ENCODE peak calls at places on chromosomes 11 and 22, in five cellular contexts. H is body of pancreas; M is spleen; L is ovary; C is effector memory CD4-positive, alpha-beta T cell. J is an unnamed sample.

GRCh38 chr11:85941380-85941973 is 86.3 kb downstream of the CCDC83 start:
- DNase-seq in L (peak; percentile 48), C (no peak), M (no peak), H (peak; percentile 53), J (peak; percentile 65)

GRCh38 chr11:68889948-68890446 is 13.6 kb downstream of the MRPL21 start:
- DNase-seq in H (no peak), L (peak; percentile 31), M (peak; percentile 56), C (no peak), J (peak; percentile 92)

GRCh38 chr22:33891992-33892391 is 28.3 kb downstream of the LARGE1 start:
- DNase-seq in M (no peak), H (no peak), C (no peak), L (no peak), J (no peak)

GRCh38 chr11:12693075-12693473 is 18.9 kb downstream of the TEAD1 start:
- DNase-seq in L (peak; percentile 40), H (no peak), C (no peak), M (no peak), J (no peak)

GRCh38 chr22:39900306-39901227 is at the start of gene GRAP2:
- DNase-seq in L (no peak), H (no peak), C (peak; percentile 63), M (no peak), J (no peak)

GRCh38 chr11:60868682-60869450 is 1.5 kb downstream of the ZP1 start:
- DNase-seq in M (peak; percentile 63), L (no peak), C (no peak), H (no peak), J (no peak)

GRCh38 chr11:36034572-36035331 is 90.9 kb downstream of the LDLRAD3 start:
- DNase-seq in H (no peak), L (no peak), M (no peak), C (no peak), J (no peak)

GRCh38 chr22:36303874-36304273 is 50.9 kb downstream of the APOL1 start:
- DNase-seq in M (no peak), H (no peak), L (no peak), C (no peak), J (no peak)

GRCh38 chr11:73622920-73623593 is 23.3 kb upstream of the PLEKHB1 start:
- DNase-seq in C (no peak), M (no peak), H (no peak), L (no peak), J (no peak)

GRCh38 chr11:9276571-9276970 is 11.4 kb upstream of the DENND5A start:
- DNase-seq in L (no peak), C (no peak), M (no peak), H (no peak), J (no peak)

GRCh38 chr11:70603756-70604211 is 205.5 kb downstream of the CTTN start:
- DNase-seq in H (no peak), C (no peak), M (no peak), L (peak; percentile 14), J (no peak)

GRCh38 chr11:36454991-36455611 is 55.0 kb downstream of the TRAF6 start:
- DNase-seq in H (no peak), M (no peak), L (peak; percentile 46), C (no peak), J (peak; percentile 73)

GRCh38 chr22:42742940-42743339 is 22.3 kb upstream of the A4GALT start:
- DNase-seq in M (no peak), H (no peak), C (no peak), L (no peak), J (peak; percentile 97)

GRCh38 chr11:93005239-93005638 is 35.8 kb downstream of the MTNR1B start:
- DNase-seq in L (no peak), C (no peak), M (no peak), H (no peak), J (no peak)

GRCh38 chr22:26949193-26949592 is 291.8 kb downstream of the MIAT start:
- DNase-seq in H (peak; percentile 14), C (no peak), L (peak; percentile 20), M (no peak), J (peak; percentile 18)

GRCh38 chr11:113778111-113778910 is 1.3 kb upstream of the CLDN25 start:
- DNase-seq in C (no peak), L (no peak), H (peak; percentile 51), M (no peak), J (no peak)

GRCh38 chr11:86773009-86773408 is 27.3 kb upstream of the PRSS23 start:
- DNase-seq in C (no peak), H (no peak), M (no peak), L (no peak), J (no peak)

GRCh38 chr11:125370561-125371389 is 125.3 kb downstream of the FEZ1 start:
- DNase-seq in L (no peak), H (no peak), M (peak; percentile 56), C (no peak), J (peak; percentile 60)

GRCh38 chr11:96123301-96123700 is 199.4 kb upstream of the MTMR2 start:
- DNase-seq in H (no peak), C (no peak), L (no peak), M (no peak), J (no peak)

GRCh38 chr22:49392841-49393510 is 434.7 kb downstream of the BRD1 start:
- DNase-seq in M (no peak), L (no peak), H (no peak), C (no peak), J (no peak)

GRCh38 chr11:122234257-122234656 is 118.2 kb upstream of the BLID start:
- DNase-seq in M (no peak), C (no peak), H (no peak), L (no peak), J (no peak)

GRCh38 chr22:46508391-46508999 is 28.9 kb downstream of the CELSR1 start:
- DNase-seq in L (no peak), H (no peak), C (no peak), M (no peak), J (no peak)

GRCh38 chr11:72224587-72225410 is at the start of gene INPPL1:
- DNase-seq in C (peak; percentile 24), H (peak; percentile 65), L (peak; percentile 62), M (peak; percentile 92), J (peak; percentile 90)

GRCh38 chr22:28838971-28839370 is 38.6 kb upstream of the XBP1 start:
- DNase-seq in H (no peak), L (no peak), M (peak; percentile 6), C (no peak), J (no peak)

GRCh38 chr11:8258289-8258688 is 5.4 kb downstream of the LMO1 start:
- DNase-seq in C (no peak), L (no peak), M (peak; percentile 58), H (peak; percentile 6), J (no peak)

GRCh38 chr11:129930306-129930705 is 34.9 kb upstream of the NFRKB start:
- DNase-seq in L (no peak), H (no peak), C (no peak), M (no peak), J (no peak)

GRCh38 chr11:73647459-73648100 is 1.2 kb downstream of the PLEKHB1 start:
- DNase-seq in C (peak; percentile 86), L (peak; percentile 76), H (peak; percentile 92), M (peak; percentile 96), J (peak; percentile 98)

GRCh38 chr11:115741376-115741775 is 237.2 kb upstream of the CADM1 start:
- DNase-seq in L (no peak), C (no peak), H (no peak), M (no peak), J (no peak)

GRCh38 chr22:45427114-45427513 is 13.6 kb downstream of the RIBC2 start:
- DNase-seq in C (no peak), H (no peak), L (no peak), M (no peak), J (no peak)

GRCh38 chr22:45262931-45263789 is 21.6 kb upstream of the UPK3A start:
- DNase-seq in L (no peak), H (no peak), C (no peak), M (peak; percentile 90), J (no peak)

GRCh38 chr11:45287316-45287903 is 1.3 kb upstream of the SYT13 start:
- DNase-seq in L (no peak), C (no peak), M (no peak), H (no peak), J (no peak)

GRCh38 chr11:45288395-45288794 is 2.3 kb upstream of the SYT13 start:
- DNase-seq in L (no peak), M (no peak), C (no peak), H (no peak), J (no peak)

GRCh38 chr11:45294499-45294898 is 8.4 kb upstream of the SYT13 start:
- DNase-seq in M (no peak), L (no peak), C (no peak), H (no peak), J (no peak)

GRCh38 chr11:45289369-45289768 is 3.2 kb upstream of the SYT13 start:
- DNase-seq in C (no peak), L (no peak), H (no peak), M (no peak), J (no peak)

DNA sequence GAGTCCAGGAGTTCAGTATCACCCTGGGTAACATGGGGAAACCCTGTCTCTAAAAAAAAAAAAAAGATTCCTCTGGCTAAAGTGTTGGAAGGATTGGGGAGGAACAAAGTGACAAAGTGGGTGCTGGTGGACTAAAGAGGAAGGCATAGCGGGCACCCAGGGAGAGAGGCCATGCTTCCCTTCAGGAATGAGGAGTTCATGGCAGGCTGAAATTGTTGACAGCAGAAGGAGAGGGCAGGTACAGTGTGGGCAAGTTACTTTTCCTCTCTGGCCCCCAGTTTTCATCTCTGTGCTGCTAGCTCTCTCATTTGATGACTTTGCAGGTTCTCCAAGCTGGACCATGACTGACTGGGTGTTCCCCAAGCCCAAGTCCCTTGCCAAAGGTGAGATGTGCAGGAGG is 4.4 kb upstream of the SYT13 start:
- DNase-seq in C (no peak), H (no peak), M (no peak), L (no peak), J (no peak)
- H3K27me3 ChIP-seq in C (peaks cover 18% of the 10 kb centered on the region), H (no peaks in the 10 kb centered on the region), M (peaks cover 21% of the 10 kb centered on the region), L (no peaks in the 10 kb centered on the region), J (peaks cover 15% of the 10 kb centered on the region)

GRCh38 chr11:31816467-31817053 is 5.4 kb upstream of the PAX6 start:
- DNase-seq in C (no peak), L (no peak), H (no peak), M (no peak), J (peak; percentile 77)
- H3K27me3 ChIP-seq in C (peaks cover 96% of the 10 kb centered on the region), L (peaks cover 14% of the 10 kb centered on the region), H (no peaks in the 10 kb centered on the region), M (peaks cover 97% of the 10 kb centered on the region), J (peaks cover 99% of the 10 kb centered on the region)

GRCh38 chr11:102643941-102644340 is 18.8 kb upstream of the MMP20 start:
- DNase-seq in C (no peak), H (no peak), L (no peak), M (no peak), J (no peak)
- H3K27me3 ChIP-seq in C (no peaks in the 10 kb centered on the region), H (no peaks in the 10 kb centered on the region), L (no peaks in the 10 kb centered on the region), M (no peaks in the 10 kb centered on the region), J (no peaks in the 10 kb centered on the region)

DNA sequence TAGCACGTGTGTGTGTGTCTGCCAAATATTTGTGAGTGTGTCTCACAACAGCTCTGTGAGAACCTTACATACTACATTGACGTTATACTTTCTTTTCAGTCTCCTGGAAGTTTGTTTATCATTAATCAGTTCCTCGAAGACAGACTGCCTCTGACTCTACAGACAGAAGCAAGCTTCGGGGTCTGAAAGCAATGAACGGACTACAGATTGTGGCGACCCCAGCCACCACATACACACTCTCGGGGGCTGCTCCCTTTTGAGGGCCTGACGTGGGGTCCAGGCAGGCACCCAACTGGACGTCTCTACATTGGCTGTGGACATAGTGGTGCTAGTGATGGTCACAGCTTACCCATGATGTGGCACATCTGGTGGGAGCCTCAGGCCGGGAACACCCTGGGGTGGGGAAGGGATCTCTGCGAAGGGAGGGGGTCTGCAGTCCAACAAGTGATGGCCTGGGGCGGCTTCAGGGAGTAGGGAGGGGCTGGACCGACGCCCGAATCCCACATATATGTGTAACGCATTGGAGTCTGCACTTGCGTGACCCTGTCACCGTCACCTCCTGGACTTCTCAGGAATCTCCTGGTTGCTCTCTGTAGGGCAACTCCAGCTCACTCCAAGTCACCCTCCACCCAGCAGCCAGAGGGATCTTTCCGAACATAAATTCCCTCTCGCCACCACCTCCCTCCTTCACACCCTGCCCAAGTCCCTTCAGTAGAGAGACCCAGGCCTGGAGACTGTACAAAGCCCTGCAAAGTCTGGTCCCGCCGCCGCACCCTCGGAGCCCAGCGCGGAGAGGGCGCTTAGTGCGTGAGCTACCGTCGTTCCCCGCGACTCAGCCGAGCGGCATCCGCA is 30.4 kb upstream of the TRIM29 start:
- DNase-seq in L (no peak), C (no peak), H (no peak), M (no peak), J (no peak)
- H3K27me3 ChIP-seq in L (no peaks in the 10 kb centered on the region), C (peaks cover 14% of the 10 kb centered on the region), H (no peaks in the 10 kb centered on the region), M (peaks cover 15% of the 10 kb centered on the region), J (peaks cover 53% of the 10 kb centered on the region)